ENCODE peak calls at places on chromosomes 11 and 22, in ten cellular contexts. Y is CD8-positive, alpha-beta T cell; M is mucosa of descending colon; D is cardiac fibroblast; P is fibroblast of mammary gland; F is fibroblast of pulmonary artery; N is neural crest cell; B is kidney; E is H9; U is spleen. I is an unnamed sample.

GRCh38 chr11:64918056-64918455 is 1.0 kb upstream of the ATG2A start:
- DNase-seq in P (peak), B (no peak), U (no peak), E (no peak), D (peak), F (peak), Y (no peak), M (no peak), N (no peak), I (no peak)

GRCh38 chr11:101497292-101497691 is 86.5 kb downstream of the TRPC6 start:
- DNase-seq in Y (no peak), N (no peak), F (no peak), E (no peak), U (no peak), P (no peak), D (no peak), B (no peak), M (no peak), I (no peak)

GRCh38 chr11:72700026-72700610 is 25.9 kb upstream of the PDE2A start:
- DNase-seq in Y (no peak), D (peak), M (no peak), F (peak), U (no peak), N (no peak), P (peak), E (no peak), B (no peak), I (no peak)

GRCh38 chr11:32326522-32326921 is 108.8 kb downstream of the WT1 start:
- DNase-seq in N (no peak), F (peak), B (no peak), M (no peak), U (no peak), Y (no peak), E (no peak), P (no peak), D (peak), I (no peak)

GRCh38 chr22:26398741-26399153 is 30.3 kb upstream of the ASPHD2 start:
- DNase-seq in M (peak), Y (peak), E (peak), N (peak), P (peak), F (peak), B (peak), D (peak), U (no peak), I (no peak)

GRCh38 chr11:45100338-45100737 is 46.1 kb upstream of the PRDM11 start:
- DNase-seq in P (peak), F (peak), D (peak), N (no peak), Y (no peak), B (peak), M (no peak), U (no peak), E (peak), I (no peak)

GRCh38 chr11:134074346-134074745 is 5.5 kb downstream of the JAM3 start:
- DNase-seq in F (peak), P (peak), E (no peak), D (peak), Y (no peak), N (no peak), U (no peak), B (no peak), M (no peak), I (no peak)

GRCh38 chr11:62980133-62980760 is 4.5 kb downstream of the SLC22A6 start:
- DNase-seq in E (no peak), P (peak), D (peak), U (no peak), F (peak), M (no peak), Y (no peak), N (no peak), B (no peak), I (no peak)

GRCh38 chr11:120331301-120331966 is 4.8 kb upstream of the ARHGEF12 start:
- DNase-seq in F (peak), Y (no peak), N (no peak), U (no peak), B (no peak), P (peak), M (no peak), D (peak), E (no peak), I (no peak)

GRCh38 chr11:60492488-60493009 is at the start of gene MS4A12:
- DNase-seq in Y (no peak), E (no peak), N (no peak), B (no peak), P (no peak), F (no peak), M (no peak), D (no peak), U (no peak), I (no peak)

GRCh38 chr11:122721964-122722266 is 66.4 kb downstream of the UBASH3B start:
- DNase-seq in P (peak), D (peak), N (no peak), U (no peak), B (no peak), F (peak), Y (peak), E (no peak), M (no peak), I (no peak)

GRCh38 chr11:33997473-33998347 is 53.8 kb upstream of the CAPRIN1 start:
- DNase-seq in B (no peak), P (peak), M (peak), U (no peak), E (no peak), D (peak), N (no peak), F (no peak), Y (no peak), I (no peak)

GRCh38 chr11:72771507-72771906 is 19.3 kb upstream of the ARAP1 start:
- DNase-seq in U (no peak), E (no peak), N (no peak), F (peak), M (no peak), B (no peak), Y (no peak), D (peak), P (peak), I (no peak)

GRCh38 chr11:17745032-17745772 is 10.6 kb downstream of the KCNC1 start:
- DNase-seq in P (no peak), E (no peak), B (peak), U (peak), D (no peak), Y (no peak), F (no peak), N (no peak), M (no peak), I (no peak)

GRCh38 chr11:99020324-99021225 is at the start of gene CNTN5:
- DNase-seq in B (peak), M (peak), U (no peak), F (peak), P (peak), N (peak), D (peak), E (peak), Y (no peak), I (no peak)

GRCh38 chr22:47837703-47838102 is 1075.3 kb downstream of the TBC1D22A start:
- DNase-seq in N (no peak), Y (no peak), B (no peak), M (peak), F (peak), D (peak), P (peak), E (peak), U (no peak), I (no peak)
- TF ChIP-seq CTCF in N (peak), Y (no peak), B (no peak), M (no peak), F (peak), D (peak), P (peak), E (peak), U (no peak), I (no peak)

GRCh38 chr22:46796566-46797195 is 34.2 kb downstream of the TBC1D22A start:
- DNase-seq in P (no peak), E (no peak), M (no peak), U (peak), B (peak), F (no peak), D (no peak), N (no peak), Y (no peak), I (no peak)

GRCh38 chr22:46798041-46798365 is 35.6 kb downstream of the TBC1D22A start:
- DNase-seq in F (no peak), D (no peak), B (no peak), M (no peak), N (no peak), U (no peak), Y (no peak), P (no peak), E (no peak), I (no peak)

GRCh38 chr22:46795845-46796565 is 33.6 kb downstream of the TBC1D22A start:
- DNase-seq in F (no peak), M (no peak), B (peak), D (no peak), N (no peak), P (no peak), E (no peak), Y (no peak), U (no peak), I (no peak)

GRCh38 chr22:46798366-46799057 is 36.1 kb downstream of the TBC1D22A start:
- DNase-seq in N (peak), E (peak), D (peak), M (peak), U (peak), B (peak), P (peak), Y (peak), F (peak), I (peak)

GRCh38 chr22:46797355-46797754 is 34.9 kb downstream of the TBC1D22A start:
- DNase-seq in D (peak), Y (no peak), F (peak), M (no peak), B (peak), P (peak), N (no peak), E (no peak), U (peak), I (no peak)
- TF ChIP-seq CTCF in D (peak), Y (no peak), F (peak), M (no peak), B (peak), P (peak), N (peak), E (peak), U (no peak), I (no peak)

GRCh38 chr11:36635463-36635862 is 37.4 kb upstream of the RAG2 start:
- DNase-seq in D (no peak), Y (no peak), M (no peak), B (no peak), N (no peak), F (no peak), U (no peak), P (no peak), E (no peak), I (no peak)

DNA sequence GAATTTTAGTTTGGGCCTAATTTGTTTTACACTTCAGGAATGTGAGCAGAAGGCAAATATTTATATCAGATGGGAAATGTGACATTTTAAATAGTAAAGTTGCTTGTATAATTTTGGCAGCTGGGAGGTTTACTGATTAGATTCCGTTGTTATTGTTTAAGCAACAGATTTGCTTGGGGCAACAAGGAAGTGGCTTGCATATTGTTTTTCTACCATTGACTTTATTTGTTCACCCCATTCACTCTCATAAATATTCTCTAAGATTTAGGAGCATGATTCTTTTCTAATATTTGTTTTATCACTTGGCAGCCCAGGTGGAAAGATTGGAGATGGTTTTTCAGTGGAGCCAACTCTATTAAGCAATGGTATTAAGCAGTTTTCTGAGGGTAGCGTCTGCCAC is 40.5 kb upstream of the RAG2 start:
- DNase-seq in F (no peak), D (no peak), Y (no peak), N (no peak), B (no peak), U (no peak), E (no peak), M (no peak), P (no peak), I (no peak)
- TF ChIP-seq CTCF in F (no peak), D (no peak), Y (no peak), N (no peak), B (no peak), U (no peak), E (no peak), M (no peak), P (no peak), I (no peak)

GRCh38 chr11:46393759-46394158 is 2.2 kb upstream of the CHRM4 start:
- DNase-seq in D (no peak), B (no peak), U (no peak), P (no peak), M (no peak), F (no peak), Y (no peak), E (no peak), N (no peak), I (no peak)

GRCh38 chr11:46393231-46393616 is 1.6 kb upstream of the CHRM4 start:
- DNase-seq in M (no peak), U (no peak), Y (no peak), F (no peak), E (no peak), N (no peak), B (no peak), D (no peak), P (no peak), I (no peak)

GRCh38 chr11:46391186-46391577 is 394 bp downstream of the CHRM4 start:
- DNase-seq in N (no peak), M (no peak), D (no peak), P (no peak), Y (no peak), F (no peak), E (no peak), B (no peak), U (no peak), I (no peak)

GRCh38 chr11:46391578-46392420 is at the start of gene CHRM4:
- DNase-seq in N (peak), F (peak), U (peak), E (peak), B (no peak), M (no peak), Y (no peak), D (peak), P (peak), I (no peak)

DNA sequence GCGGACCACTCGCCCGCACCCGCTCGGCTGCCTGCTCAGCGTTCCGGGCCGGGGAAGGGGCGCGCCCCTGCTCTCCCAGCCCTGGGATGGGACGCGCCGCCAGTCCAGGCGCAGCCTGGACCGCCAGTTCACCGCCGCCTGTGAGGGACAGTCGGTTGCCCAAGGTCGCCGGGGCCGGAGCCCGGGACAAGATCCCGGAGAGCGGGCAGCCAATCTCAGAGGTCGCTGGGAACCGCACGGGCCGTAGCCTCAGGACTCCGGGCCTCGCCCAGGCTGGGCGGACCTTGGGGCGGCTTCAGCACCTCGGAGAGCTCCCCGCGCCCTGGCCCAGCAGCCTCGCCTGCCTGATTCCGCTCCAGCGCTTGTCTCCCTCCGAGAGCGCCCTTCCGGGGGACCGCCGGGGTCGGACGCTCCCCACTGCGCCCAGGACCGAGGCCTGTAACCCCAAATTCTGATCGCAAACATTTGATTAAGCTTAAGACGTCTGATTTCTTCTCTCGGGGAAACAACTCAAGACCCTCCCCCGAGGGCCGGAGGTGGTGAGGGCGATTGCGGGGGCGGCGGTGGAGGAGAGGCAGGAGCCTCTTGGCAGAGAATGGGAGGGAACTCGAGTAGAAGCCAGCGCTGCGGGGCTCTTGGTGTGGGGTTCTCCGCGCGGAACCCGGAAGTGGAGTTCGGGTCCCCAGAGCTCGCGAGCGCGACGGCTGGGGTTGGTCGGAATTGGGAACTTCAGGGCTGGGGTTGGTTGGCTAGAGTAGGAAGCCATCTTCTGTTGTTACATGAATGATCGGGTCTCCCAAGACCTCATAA is 1.1 kb upstream of the CHRM4 start:
- DNase-seq in E (peak), P (peak), U (peak), D (peak), F (peak), Y (peak), N (peak), B (peak), M (peak), I (peak)
- TF ChIP-seq CTCF in E (no peak), P (no peak), U (no peak), D (no peak), F (no peak), Y (no peak), N (no peak), B (peak), M (no peak), I (no peak)

GRCh38 chr22:17810570-17811116 is 36.4 kb upstream of the BID start:
- DNase-seq in D (no peak), P (no peak), B (no peak), F (no peak), Y (no peak), U (no peak), N (no peak), M (peak), E (no peak), I (no peak)
- TF ChIP-seq CTCF in D (no peak), P (no peak), B (no peak), F (no peak), Y (no peak), U (no peak), N (no peak), M (no peak), E (no peak), I (no peak)

GRCh38 chr22:49027122-49027670 is 800.5 kb downstream of the BRD1 start:
- DNase-seq in F (no peak), B (peak), U (no peak), Y (no peak), D (no peak), P (no peak), E (no peak), N (no peak), M (no peak), I (no peak)

GRCh38 chr22:49025791-49026475 is 801.7 kb downstream of the BRD1 start:
- DNase-seq in U (peak), D (no peak), F (no peak), E (no peak), B (peak), Y (no peak), P (no peak), N (no peak), M (no peak), I (no peak)

GRCh38 chr22:49024775-49025440 is 802.8 kb downstream of the BRD1 start:
- DNase-seq in E (no peak), N (no peak), D (no peak), U (peak), P (no peak), Y (no peak), M (no peak), F (no peak), B (peak), I (no peak)

GRCh38 chr22:49028111-49028510 is 799.6 kb downstream of the BRD1 start:
- DNase-seq in U (no peak), N (no peak), P (no peak), D (no peak), Y (no peak), B (peak), E (no peak), F (no peak), M (no peak), I (no peak)

GRCh38 chr22:49026476-49027121 is 801.1 kb downstream of the BRD1 start:
- DNase-seq in M (no peak), B (peak), U (peak), D (no peak), E (peak), Y (no peak), F (no peak), P (no peak), N (no peak), I (no peak)
- TF ChIP-seq CTCF in M (no peak), B (no peak), U (no peak), D (no peak), E (peak), Y (no peak), F (no peak), P (no peak), N (peak), I (no peak)

DNA sequence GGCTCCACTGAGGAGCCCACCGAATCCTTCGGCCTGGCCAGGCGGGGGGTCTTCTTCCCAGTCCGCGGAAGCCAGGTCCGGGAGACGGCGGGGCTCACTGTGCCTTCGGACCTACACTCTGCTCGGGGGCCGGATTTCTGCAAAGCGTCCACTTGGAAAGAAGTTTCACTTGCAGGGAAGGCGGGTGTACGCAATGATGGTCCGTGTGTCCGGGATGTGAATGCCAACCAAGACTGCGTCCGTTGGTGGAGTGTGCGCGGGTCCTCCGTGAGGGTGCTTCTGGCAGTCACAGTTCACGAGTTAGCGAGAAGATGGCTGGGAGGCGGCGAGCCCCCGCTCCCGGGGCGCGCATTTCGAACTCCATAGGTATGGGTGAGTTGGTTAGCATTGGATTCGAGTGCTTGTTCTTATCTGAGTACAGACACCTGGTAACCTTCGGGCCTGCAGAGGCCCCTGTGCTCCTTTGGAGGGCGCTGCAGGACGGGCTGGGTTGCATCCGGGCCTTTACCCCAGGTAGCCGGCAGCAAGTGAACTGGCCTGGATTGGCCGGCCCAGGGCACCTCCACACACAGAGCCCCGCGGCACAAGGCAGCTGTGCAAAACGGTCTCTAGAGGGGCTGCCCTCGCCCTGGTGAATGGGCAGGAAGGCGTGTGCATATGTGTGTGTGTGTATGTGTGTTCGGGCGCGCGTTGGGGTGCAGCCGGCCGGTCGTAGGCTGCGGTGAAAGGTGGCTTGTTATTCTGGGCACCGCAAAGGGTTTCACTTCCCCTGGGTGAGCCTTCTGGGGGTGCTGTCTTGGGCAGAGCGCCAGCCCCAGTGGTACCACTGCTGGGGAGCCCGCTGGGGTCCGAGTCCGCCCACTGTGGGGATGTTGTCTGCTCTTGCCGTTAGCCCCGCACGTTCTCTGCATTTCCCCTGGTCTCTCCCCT is 13.3 kb upstream of the CYP2R1 start:
- DNase-seq in B (peak), Y (peak), N (no peak), P (peak), U (peak), D (peak), E (peak), M (peak), F (peak), I (no peak)
- TF ChIP-seq CTCF in B (peak), Y (peak), N (peak), P (peak), U (peak), D (peak), E (peak), M (peak), F (peak), I (no peak)

I was measured in omental fat pad.